ENCODE peak calls at places on chromosomes 16 and 17, in nine cellular contexts. E is esophagus squamous epithelium; U is neural crest cell; O is CD4-positive, alpha-beta memory T cell; C is GM03348; B is SW480; G is naive thymus-derived CD8-positive, alpha-beta T cell; S is activated T-cell treated with anti-CD3 and anti-CD28 coated beads, Interleukin-2, amount 50 U/mL, for 72 hours; Q is activated CD8-positive, alpha-beta memory T cell treated with anti-CD3 and anti-CD28 coated beads, Interleukin-2, amount 50 U/mL, for 48 hours. M is an unnamed sample.

GRCh38 chr17:63494300-63494928 is 17.6 kb downstream of the ACE start:
- DNase-seq in C (no peak), Q (no peak), E (no peak), O (no peak), B (no peak), G (no peak), S (no peak), U (no peak), M (no peak)

GRCh38 chr16:84369938-84370627 is 1.7 kb downstream of the ATP2C2 start:
- DNase-seq in E (no peak), Q (no peak), G (no peak), B (peak), C (no peak), U (no peak), O (no peak), S (no peak), M (no peak)

GRCh38 chr17:44005865-44006580 is 1.6 kb downstream of the NAGS start:
- DNase-seq in E (no peak), O (peak), B (peak), S (peak), Q (peak), C (peak), U (peak), G (peak), M (peak)

GRCh38 chr17:78330570-78331224 is 29.2 kb downstream of the SOCS3 start:
- DNase-seq in S (no peak), C (no peak), B (no peak), G (no peak), E (no peak), Q (no peak), U (no peak), O (no peak), M (no peak)

GRCh38 chr16:75810998-75811634 is 84.8 kb upstream of the CPHXL start:
- DNase-seq in G (no peak), B (no peak), E (no peak), C (no peak), S (no peak), Q (no peak), U (no peak), O (no peak), M (no peak)

GRCh38 chr16:4217246-4218131 is 24.4 kb downstream of the SRL start:
- DNase-seq in B (no peak), E (no peak), Q (no peak), U (no peak), G (no peak), O (no peak), S (no peak), C (no peak), M (no peak)

GRCh38 chr16:35187665-35188225 is 1728.3 kb downstream of the TP53TG3F start:
- DNase-seq in E (no peak), Q (no peak), O (no peak), U (no peak), C (no peak), B (no peak), G (no peak), S (no peak), M (no peak)

GRCh38 chr17:77507116-77507885 is 366.5 kb downstream of the SEC14L1 start:
- DNase-seq in O (no peak), E (no peak), Q (peak), U (no peak), S (no peak), G (no peak), B (no peak), C (peak), M (no peak)

GRCh38 chr16:71895679-71896385 is 501 bp downstream of the IST1 start:
- DNase-seq in C (peak), Q (no peak), E (no peak), G (no peak), O (no peak), S (no peak), B (no peak), U (no peak), M (no peak)

GRCh38 chr17:9971991-9972390 is 66.9 kb upstream of the RCVRN start:
- DNase-seq in U (no peak), E (no peak), G (no peak), B (peak), S (no peak), C (peak), O (no peak), Q (no peak), M (no peak)

GRCh38 chr16:47884131-47884725 is 271.6 kb downstream of the ABCC12 start:
- DNase-seq in U (no peak), Q (no peak), O (no peak), C (no peak), S (no peak), G (no peak), B (no peak), E (no peak), M (no peak)

GRCh38 chr17:33750943-33751701 is 458.0 kb upstream of the ASIC2 start:
- DNase-seq in O (peak), G (peak), Q (peak), U (peak), C (peak), E (no peak), S (peak), B (peak), M (peak)

GRCh38 chr16:53881371-53881770 is 177.4 kb downstream of the FTO start:
- DNase-seq in Q (no peak), E (no peak), S (no peak), O (no peak), G (no peak), B (peak), U (no peak), C (peak), M (no peak)

GRCh38 chr17:47262586-47262985 is 9.0 kb downstream of the ITGB3 start:
- DNase-seq in U (no peak), B (no peak), C (no peak), G (no peak), O (no peak), S (no peak), E (no peak), Q (no peak), M (no peak)

GRCh38 chr16:4700997-4701743 is 7.8 kb downstream of the NUDT16L1 start:
- DNase-seq in E (no peak), O (no peak), S (no peak), B (no peak), G (no peak), Q (no peak), U (no peak), C (no peak), M (no peak)

GRCh38 chr17:1000597-1001490 is 3.9 kb downstream of the TIMM22 start:
- DNase-seq in E (no peak), B (no peak), U (no peak), C (no peak), G (no peak), S (no peak), O (no peak), Q (no peak), M (no peak)